ENCODE peak calls at places on chromosomes 1 and 21, in seven cellular contexts. L is activated CD8-positive, alpha-beta T cell treated with anti-CD3 and anti-CD28 coated beads for 36 hours; N is glutamatergic neuron; J is CD4-positive, alpha-beta T cell; D is psoas muscle; M is RWPE1; Q is fibroblast of pulmonary artery. T is an unnamed sample.

GRCh38 chr1:94962745-94963265 is 35.9 kb upstream of the CNN3 start:
- DNase-seq in N (no peak), J (peak), M (no peak), Q (peak), D (no peak), L (peak), T (peak)

GRCh38 chr1:10975567-10976326 is 36.7 kb upstream of the TARDBP start:
- DNase-seq in J (no peak), M (peak), N (no peak), L (no peak), Q (peak), D (peak), T (peak)

GRCh38 chr1:221663321-221663720 is 78.6 kb downstream of the DUSP10 start:
- DNase-seq in J (no peak), L (no peak), N (no peak), M (no peak), Q (peak), D (no peak), T (peak)

GRCh38 chr1:150161747-150162581 is 12.2 kb downstream of the PLEKHO1 start:
- DNase-seq in D (no peak), N (no peak), L (no peak), J (no peak), Q (peak), M (no peak), T (no peak)

GRCh38 chr1:41672173-41672572 is 187.7 kb upstream of the EDN2 start:
- DNase-seq in M (peak), D (no peak), L (no peak), Q (peak), J (no peak), N (no peak), T (peak)

GRCh38 chr21:35796834-35797233 is 263.5 kb downstream of the SETD4 start:
- DNase-seq in L (no peak), N (no peak), M (no peak), J (no peak), Q (peak), D (no peak), T (no peak)

GRCh38 chr1:246651012-246651411 is 73.2 kb upstream of the SCCPDH start:
- DNase-seq in D (no peak), J (no peak), Q (no peak), L (no peak), M (no peak), N (no peak), T (no peak)

GRCh38 chr21:24023402-24023801 is 1583.9 kb downstream of the MRPL39 start:
- DNase-seq in J (no peak), L (no peak), D (no peak), N (no peak), M (no peak), Q (no peak), T (no peak)

GRCh38 chr1:215181518-215181917 is 99.0 kb downstream of the KCNK2 start:
- DNase-seq in M (no peak), N (no peak), D (no peak), J (no peak), L (no peak), Q (peak), T (no peak)

GRCh38 chr1:34322969-34323368 is 146.3 kb downstream of the C1orf94 start:
- DNase-seq in D (no peak), M (no peak), L (no peak), N (no peak), J (no peak), Q (no peak), T (no peak)

GRCh38 chr1:43799656-43800629 is 92.6 kb downstream of the ST3GAL3 start:
- DNase-seq in J (no peak), Q (peak), D (no peak), M (no peak), L (peak), N (no peak), T (no peak)

GRCh38 chr21:35390013-35390776 is 341.1 kb upstream of the RUNX1 start:
- DNase-seq in Q (peak), D (no peak), N (no peak), M (peak), J (no peak), L (no peak), T (no peak)

GRCh38 chr1:226082959-226083302 is 20.4 kb downstream of the H3-3A start:
- DNase-seq in Q (peak), J (peak), M (no peak), N (peak), L (no peak), D (peak), T (peak)

GRCh38 chr1:226082587-226082917 is 20.0 kb downstream of the H3-3A start:
- DNase-seq in J (no peak), D (no peak), Q (no peak), M (no peak), L (no peak), N (no peak), T (no peak)

GRCh38 chr1:226083303-226084101 is 21.0 kb downstream of the H3-3A start:
- DNase-seq in N (peak), D (peak), J (peak), M (peak), Q (peak), L (peak), T (peak)

GRCh38 chr1:226086776-226087175 is 24.3 kb downstream of the H3-3A start:
- DNase-seq in J (peak), M (no peak), D (no peak), L (no peak), Q (no peak), N (peak), T (no peak)

DNA sequence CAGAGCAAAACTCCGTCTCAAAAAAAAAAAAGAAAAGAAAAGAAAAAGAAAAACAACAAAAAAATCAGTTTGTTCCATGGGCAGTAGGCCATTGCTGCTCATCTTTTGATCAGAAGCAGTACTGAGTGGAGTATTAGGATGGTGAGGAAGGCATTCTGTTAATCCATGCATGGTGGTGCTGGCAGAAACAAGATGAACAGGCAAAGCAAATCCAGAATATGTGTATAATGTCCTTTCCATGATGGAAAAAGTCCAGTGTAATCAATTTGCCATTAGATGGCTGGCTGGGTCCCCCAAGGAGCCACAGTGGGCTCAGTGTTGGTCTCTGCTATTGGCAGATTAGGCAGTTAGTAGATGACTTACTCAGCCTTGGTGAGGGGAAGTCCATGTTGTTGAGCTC is 23.2 kb downstream of the H3-3A start:
- DNase-seq in J (peak), M (no peak), N (no peak), D (no peak), Q (no peak), L (no peak), T (no peak)
- TF ChIP-seq CTCF in J (no peak), M (no peak), N (no peak), D (no peak), Q (no peak), L (no peak), T (no peak)

DNA sequence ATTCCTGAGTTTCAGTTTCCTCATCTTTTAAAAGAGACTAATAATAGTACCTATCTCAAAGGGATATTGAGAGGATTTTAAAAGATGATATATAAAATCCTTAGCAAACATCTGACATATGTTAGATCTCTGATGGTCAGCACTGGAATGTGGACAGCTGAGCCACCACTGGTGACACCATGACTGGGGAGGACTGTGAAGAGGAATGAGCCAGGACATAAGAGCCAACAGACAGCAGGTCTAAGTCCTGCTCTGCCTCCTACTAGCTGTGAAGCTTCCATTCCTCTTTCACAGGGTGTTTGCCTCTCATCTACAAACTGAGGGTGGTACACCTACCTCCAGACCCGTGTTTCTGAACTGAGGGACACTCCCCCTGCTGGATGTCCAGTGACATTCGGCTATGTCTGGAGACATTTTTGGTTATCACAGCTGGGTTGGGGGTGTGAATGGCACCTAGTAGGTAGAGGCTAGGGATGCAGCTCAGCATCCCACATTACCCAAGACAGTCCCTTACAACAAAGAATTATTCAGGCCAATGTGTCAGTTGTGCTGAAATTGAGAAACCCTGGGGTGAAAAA is 109.1 kb upstream of the OLIG2 start:
- DNase-seq in L (peak), M (no peak), D (no peak), N (no peak), Q (no peak), J (no peak), T (peak)
- TF ChIP-seq CTCF in L (peak), M (no peak), D (no peak), N (peak), Q (peak), J (no peak), T (no peak)

GRCh38 chr1:26994772-26995625 is 1.5 kb downstream of the TRNP1 start:
- DNase-seq in D (no peak), L (no peak), M (no peak), Q (no peak), J (no peak), N (no peak), T (no peak)
- TF ChIP-seq CTCF in D (no peak), L (no peak), M (no peak), Q (no peak), J (no peak), N (no peak), T (no peak)

DNA sequence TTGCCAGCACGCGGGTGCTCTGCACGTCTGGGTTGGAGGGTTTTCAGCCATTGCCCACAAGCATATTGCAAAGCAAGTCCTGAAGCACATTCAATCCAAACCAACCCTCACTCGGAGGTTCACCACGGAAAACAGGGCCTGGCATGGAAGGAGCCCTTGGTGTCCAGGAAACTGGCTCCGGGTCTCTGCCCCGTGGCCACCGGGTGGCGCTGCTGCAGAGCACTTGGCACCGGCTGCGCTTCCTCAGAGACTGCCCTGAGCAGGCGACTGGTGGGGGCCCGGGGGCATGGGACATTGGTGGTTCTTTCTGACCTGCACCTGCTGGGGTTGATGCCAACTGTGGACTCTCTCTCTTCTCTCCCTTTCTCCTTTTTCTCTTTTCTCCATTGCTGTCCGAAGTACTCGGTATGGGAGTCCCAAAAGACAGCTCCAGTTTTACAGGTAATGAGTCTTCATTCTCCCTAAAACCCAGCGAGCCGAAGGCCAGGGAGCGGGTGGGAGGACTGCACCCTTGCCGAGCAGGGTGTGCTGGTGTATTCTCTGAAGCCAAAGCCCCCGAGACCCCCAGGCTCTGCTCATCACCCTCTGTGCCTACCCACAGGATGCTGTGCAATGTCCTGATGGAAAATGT is 4.1 kb upstream of the KCNAB2 start:
- DNase-seq in J (peak), Q (peak), M (no peak), N (peak), D (no peak), L (peak), T (peak)
- TF ChIP-seq CTCF in J (peak), Q (peak), M (peak), N (peak), D (peak), L (peak), T (peak)

DNA sequence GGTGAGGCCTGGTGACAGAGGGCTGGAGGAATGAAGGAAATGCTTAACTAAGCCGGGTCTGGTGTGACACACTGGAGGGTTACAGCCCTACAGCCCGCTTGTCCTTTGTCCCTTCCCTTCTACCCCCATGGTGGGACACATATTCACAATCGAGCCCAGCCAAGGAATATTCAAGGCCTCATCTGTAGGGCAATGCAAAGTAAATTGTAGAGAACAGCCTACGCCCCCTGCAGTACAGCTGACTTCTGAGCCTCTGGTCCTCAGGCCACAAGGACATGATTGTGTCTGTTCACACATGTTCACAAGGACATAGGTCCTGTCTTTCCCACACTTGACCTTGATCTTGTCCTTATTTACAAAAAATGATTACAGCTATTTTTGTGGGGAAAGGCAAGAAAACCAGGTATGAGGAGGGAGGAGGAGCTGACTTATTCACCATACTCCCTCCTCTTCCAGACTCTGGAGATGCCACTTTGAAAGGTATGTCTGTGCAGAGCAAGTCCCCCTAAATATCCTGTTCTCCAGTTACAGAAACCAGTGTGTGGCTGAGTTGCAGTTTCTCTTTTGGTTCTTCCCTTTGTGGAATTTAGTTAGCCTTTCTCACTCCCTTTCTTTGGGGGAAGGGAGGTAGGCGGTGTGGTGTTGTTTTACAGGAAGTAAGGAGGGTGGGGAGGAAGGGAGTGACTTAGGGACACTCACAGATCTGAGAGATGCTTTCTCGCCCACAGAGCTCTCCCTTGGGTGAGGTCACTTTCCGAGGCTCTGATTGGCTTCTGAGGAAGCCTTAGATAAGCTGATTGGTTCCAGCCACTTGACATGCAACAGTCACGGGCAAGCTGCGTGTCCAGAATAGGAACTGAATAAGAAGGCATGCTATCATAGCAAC is 14.6 kb downstream of the POLR3GL start:
- DNase-seq in M (peak), D (peak), N (peak), J (peak), L (peak), Q (peak), T (peak)
- TF ChIP-seq CTCF in M (no peak), D (peak), N (no peak), J (peak), L (no peak), Q (peak), T (no peak)

GRCh38 chr1:112714313-112715263 is 544 bp downstream of the PPM1J start:
- DNase-seq in N (peak), D (peak), J (no peak), Q (no peak), M (no peak), L (no peak), T (no peak)
- TF ChIP-seq CTCF in N (no peak), D (no peak), J (peak), Q (no peak), M (no peak), L (no peak), T (no peak)

DNA sequence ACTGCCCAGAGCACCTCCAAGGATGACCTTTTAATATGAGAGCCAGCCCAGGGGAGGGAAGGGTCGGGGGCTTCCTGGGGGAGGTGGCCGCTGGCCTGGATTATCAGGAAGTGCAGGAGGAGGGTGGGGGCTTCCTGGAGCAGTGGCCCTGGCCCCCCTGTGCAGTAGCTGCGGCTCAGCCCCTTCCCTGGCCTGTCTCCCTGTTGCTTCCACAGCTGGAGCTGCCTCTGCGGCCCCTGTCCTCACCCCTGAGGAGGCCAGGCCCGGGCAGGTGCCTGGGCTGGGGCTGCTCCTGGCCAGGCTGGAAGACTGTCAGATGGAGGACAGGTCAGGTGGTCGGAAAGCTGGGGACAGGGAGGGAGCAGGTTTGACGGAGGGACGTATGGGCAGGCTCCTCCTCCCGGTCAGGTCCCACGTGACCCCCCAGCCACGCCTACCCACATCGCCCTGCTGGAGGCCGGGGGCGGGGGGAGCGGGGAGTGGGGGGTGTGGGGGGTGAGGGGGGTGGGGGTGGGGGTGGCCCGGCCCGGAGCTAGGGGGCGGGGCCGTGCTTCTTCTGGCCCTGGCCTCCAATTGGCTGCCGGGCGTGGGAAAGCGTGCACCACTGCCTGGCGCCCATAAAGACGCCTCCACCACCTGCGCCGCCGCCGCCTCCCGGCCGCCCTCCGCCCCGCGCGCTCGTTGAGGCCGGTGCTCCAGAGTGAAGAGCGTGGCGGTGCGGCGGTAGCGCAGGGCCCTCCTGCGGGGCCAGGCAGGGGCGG is 10.2 kb upstream of the TNFRSF14 start:
- DNase-seq in D (peak), L (peak), J (peak), N (peak), M (peak), Q (peak), T (peak)
- TF ChIP-seq CTCF in D (no peak), L (no peak), J (no peak), N (no peak), M (no peak), Q (no peak), T (no peak)

T was measured in Calu3.